ENCODE peak calls at places on chromosomes 1 and 21, in ten cellular contexts. Z, K, H, E, Q, W, D, X, S and B are unnamed samples.

GRCh38 chr1:228044961-228045360 is 37.5 kb upstream of the ARF1 start:
- DNase-seq in K (no peak), X (peak), Q (no peak), S (peak), W (no peak), H (no peak), E (no peak), Z (no peak), D (no peak), B (no peak)

GRCh38 chr1:74343191-74343590 is 108.0 kb downstream of the TNNI3K start:
- DNase-seq in W (peak), E (no peak), K (peak), Q (no peak), X (no peak), S (no peak), Z (no peak), H (no peak), D (peak), B (peak)

GRCh38 chr1:104706631-104707147 is 957.0 kb downstream of the AMY1C start:
- DNase-seq in K (no peak), X (no peak), E (no peak), Z (no peak), S (no peak), Q (peak), W (no peak), H (no peak), D (no peak), B (no peak)

GRCh38 chr1:245276426-245276825 is 121.6 kb downstream of the KIF26B start:
- DNase-seq in D (no peak), E (no peak), K (no peak), X (no peak), Z (no peak), H (no peak), S (no peak), Q (no peak), W (no peak), B (peak)

GRCh38 chr1:21338568-21339401 is 48.5 kb upstream of the ECE1 start:
- DNase-seq in H (no peak), E (peak), D (peak), Q (no peak), X (peak), S (peak), W (peak), Z (peak), K (peak), B (peak)

GRCh38 chr1:147292635-147293251 is 50.3 kb downstream of the CHD1L start:
- DNase-seq in H (no peak), Z (no peak), Q (no peak), S (no peak), E (no peak), X (no peak), D (peak), W (peak), K (no peak), B (no peak)

GRCh38 chr1:172753964-172754363 is 95.1 kb downstream of the FASLG start:
- DNase-seq in Z (no peak), K (no peak), S (no peak), E (no peak), D (no peak), Q (no peak), X (no peak), H (no peak), W (no peak), B (no peak)

GRCh38 chr1:61647142-61647541 is 77.8 kb downstream of the TM2D1 start:
- DNase-seq in Z (no peak), W (no peak), D (no peak), E (no peak), H (no peak), X (no peak), K (no peak), Q (no peak), S (no peak), B (no peak)

GRCh38 chr1:58903450-58904298 is 119.8 kb upstream of the JUN start:
- DNase-seq in Q (peak), E (peak), W (peak), D (peak), Z (peak), H (peak), K (peak), S (peak), X (peak), B (peak)

GRCh38 chr1:218371927-218372672 is 27.0 kb downstream of the TGFB2 start:
- DNase-seq in W (peak), Z (peak), S (no peak), Q (no peak), X (no peak), K (peak), H (no peak), D (peak), E (no peak), B (no peak)

GRCh38 chr1:59142663-59143487 is 154.0 kb upstream of the FGGY start:
- DNase-seq in X (no peak), Z (no peak), K (peak), D (peak), H (peak), S (no peak), E (no peak), W (peak), Q (no peak), B (no peak)

GRCh38 chr1:101652476-101652875 is 344.2 kb downstream of the OLFM3 start:
- DNase-seq in K (no peak), E (no peak), Q (no peak), S (no peak), D (no peak), H (no peak), W (no peak), X (no peak), Z (no peak), B (no peak)

GRCh38 chr1:84352298-84353106 is 45.8 kb upstream of the DNASE2B start:
- DNase-seq in E (no peak), D (no peak), K (no peak), Z (no peak), X (no peak), W (peak), S (no peak), H (no peak), Q (no peak), B (no peak)

GRCh38 chr1:224498574-224499170 is 64.1 kb upstream of the WDR26 start:
- DNase-seq in K (peak), W (peak), E (no peak), S (no peak), Z (no peak), H (no peak), Q (no peak), X (no peak), D (no peak), B (no peak)

GRCh38 chr1:22639286-22639685 is 2.9 kb downstream of the C1QA start:
- DNase-seq in Z (no peak), S (peak), W (peak), D (no peak), K (no peak), H (no peak), E (no peak), X (no peak), Q (peak), B (no peak)

GRCh38 chr1:198166900-198167299 is 10.1 kb downstream of the NEK7 start:
- DNase-seq in K (no peak), Z (no peak), E (no peak), W (no peak), H (no peak), S (no peak), X (no peak), D (no peak), Q (no peak), B (no peak)

GRCh38 chr21:42974832-42975820 is 764 bp downstream of the PKNOX1 start:
- DNase-seq in Q (peak), W (peak), Z (peak), X (peak), D (peak), H (no peak), S (peak), K (peak), E (peak), B (peak)

GRCh38 chr1:98030976-98031375 is 110.1 kb upstream of the DPYD start:
- DNase-seq in S (no peak), K (no peak), Z (no peak), E (no peak), H (no peak), D (no peak), Q (no peak), W (no peak), X (no peak), B (no peak)

GRCh38 chr1:155760751-155761475 is 72.0 kb downstream of the DAP3 start:
- DNase-seq in S (no peak), Q (no peak), H (no peak), D (no peak), K (no peak), X (no peak), Z (no peak), E (no peak), W (no peak), B (no peak)

GRCh38 chr1:150072959-150073358 is 5.4 kb downstream of the VPS45 start:
- DNase-seq in Z (no peak), Q (no peak), X (no peak), E (no peak), H (peak), K (no peak), S (no peak), W (peak), D (no peak), B (no peak)

GRCh38 chr1:53361541-53361961 is 33.7 kb upstream of the LRP8 start:
- DNase-seq in E (no peak), D (no peak), X (peak), S (peak), Z (no peak), H (no peak), K (no peak), Q (no peak), W (no peak), B (no peak)

GRCh38 chr1:21332691-21333449 is 42.6 kb upstream of the ECE1 start:
- DNase-seq in D (no peak), Z (no peak), S (no peak), K (no peak), H (no peak), E (peak), X (no peak), Q (no peak), W (no peak), B (peak)

GRCh38 chr1:35466120-35466519 is 91.1 kb downstream of the KIAA0319L start:
- DNase-seq in Z (no peak), H (no peak), X (no peak), K (no peak), Q (no peak), E (no peak), D (no peak), S (no peak), W (no peak), B (no peak)

GRCh38 chr1:151720974-151721787 is at the start of gene RIIAD1:
- DNase-seq in X (no peak), H (no peak), K (no peak), Q (peak), E (peak), D (peak), W (no peak), S (no peak), Z (peak), B (no peak)

GRCh38 chr1:94973271-94973922 is 46.5 kb upstream of the CNN3 start:
- DNase-seq in S (no peak), E (no peak), H (no peak), K (no peak), Z (no peak), Q (no peak), X (no peak), W (no peak), D (no peak), B (no peak)

GRCh38 chr1:54623216-54624007 is at the start of gene FAM151A:
- DNase-seq in D (no peak), H (no peak), W (no peak), Z (no peak), S (peak), E (no peak), K (no peak), X (peak), Q (no peak), B (no peak)

GRCh38 chr1:92485374-92486250 is 1.1 kb downstream of the GFI1 start:
- DNase-seq in Q (peak), W (no peak), E (peak), Z (no peak), K (peak), D (no peak), X (no peak), H (peak), S (peak), B (no peak)

GRCh38 chr21:44483288-44484237 is 28.3 kb downstream of the LRRC3 start:
- DNase-seq in X (no peak), H (no peak), Z (no peak), E (no peak), K (no peak), S (no peak), W (peak), Q (no peak), D (no peak), B (no peak)

GRCh38 chr1:229434641-229435051 is 752 bp upstream of the ACTA1 start:
- DNase-seq in Z (no peak), K (no peak), Q (peak), W (no peak), H (no peak), E (no peak), S (no peak), X (no peak), D (no peak), B (no peak)

GRCh38 chr21:34933609-34934345 is 115.3 kb downstream of the RUNX1 start:
- DNase-seq in K (no peak), S (no peak), D (no peak), X (no peak), Q (no peak), E (no peak), Z (no peak), H (no peak), W (no peak), B (no peak)

GRCh38 chr1:59475737-59476136 is 178.8 kb downstream of the FGGY start:
- DNase-seq in H (no peak), Q (no peak), K (no peak), E (no peak), Z (no peak), X (no peak), W (no peak), S (no peak), D (no peak), B (no peak)

GRCh38 chr21:39317134-39318090 is 4.0 kb upstream of the BRWD1 start:
- DNase-seq in E (no peak), Z (no peak), S (no peak), H (no peak), D (no peak), Q (no peak), K (peak), X (no peak), W (no peak), B (no peak)

GRCh38 chr1:90837420-90837819 is 120.3 kb upstream of the BARHL2 start:
- DNase-seq in X (no peak), S (no peak), Z (no peak), E (no peak), D (no peak), H (no peak), Q (no peak), W (no peak), K (no peak), B (no peak)

DNA sequence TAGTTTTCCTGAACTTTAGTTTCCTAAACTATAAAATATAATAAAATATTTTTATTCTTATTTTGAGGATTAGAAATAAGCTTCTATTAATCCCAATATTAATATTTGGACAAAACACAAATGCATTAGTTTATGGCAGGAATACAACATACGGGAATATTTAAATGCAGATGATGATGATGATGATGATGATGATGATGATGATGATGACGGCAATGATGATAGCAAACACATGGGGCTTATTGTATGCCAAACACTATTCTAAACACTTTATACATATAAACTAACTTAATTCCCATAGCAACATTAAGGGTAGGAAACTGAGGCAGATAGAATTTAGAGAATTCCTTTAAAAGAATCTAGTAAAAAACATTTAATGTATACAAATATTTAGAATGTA is 541.5 kb upstream of the BEND5 start:
- DNase-seq in H (no peak), Q (no peak), W (no peak), K (no peak), D (no peak), E (no peak), S (no peak), Z (no peak), X (no peak), B (no peak)
- TF ChIP-seq POLR2A in H (no peak), Q (no peak), W (no peak), K (no peak), D (no peak), E (no peak), S (no peak), Z (no peak), X (no peak), B (no peak)

DNA sequence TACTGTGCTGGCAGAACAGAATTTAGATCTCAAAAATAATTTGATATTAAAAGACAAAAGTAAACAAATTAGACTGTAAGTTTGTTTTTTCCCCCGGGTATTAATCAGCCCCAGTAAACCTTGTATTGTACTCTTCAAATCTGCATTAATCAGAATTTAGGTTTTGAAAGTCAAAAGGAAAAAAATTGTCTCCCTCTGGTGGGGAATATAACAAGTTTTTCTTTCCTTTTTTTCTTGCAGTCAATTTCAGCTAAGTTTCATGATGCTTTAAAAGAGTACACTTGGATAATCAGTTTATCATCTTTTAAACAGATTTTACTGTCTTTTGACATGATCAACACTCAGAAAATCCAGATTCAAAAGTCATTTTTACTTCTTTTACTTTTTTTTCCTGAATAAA is 134.5 kb upstream of the PKN2 start:
- DNase-seq in H (peak), K (no peak), D (no peak), X (no peak), W (peak), S (no peak), Z (no peak), Q (no peak), E (no peak), B (no peak)
- TF ChIP-seq CTCF in H (peak), K (peak), D (peak), X (no peak), W (peak), S (no peak), Z (no peak), Q (no peak), E (peak), B (no peak)

GRCh38 chr1:205772607-205773032 is 2.7 kb downstream of the RAB29 start:
- DNase-seq in H (no peak), D (no peak), S (no peak), E (no peak), X (no peak), Z (no peak), Q (no peak), K (no peak), W (peak), B (no peak)

GRCh38 chr1:205774277-205775014 is 836 bp downstream of the RAB29 start:
- DNase-seq in D (no peak), Z (no peak), S (peak), W (no peak), H (no peak), Q (peak), X (no peak), K (no peak), E (no peak), B (no peak)

GRCh38 chr1:205775717-205776056 is 405 bp upstream of the RAB29 start:
- DNase-seq in H (no peak), S (no peak), D (no peak), Q (no peak), K (no peak), Z (peak), W (peak), X (no peak), E (no peak), B (no peak)

GRCh38 chr1:205777994-205778393 is 2.7 kb upstream of the RAB29 start:
- DNase-seq in W (no peak), H (no peak), Q (no peak), E (no peak), K (no peak), X (no peak), Z (no peak), S (no peak), D (no peak), B (no peak)

GRCh38 chr1:205775015-205775716 is at the start of gene RAB29:
- DNase-seq in H (peak), E (peak), W (peak), S (peak), Q (peak), K (peak), D (peak), Z (peak), X (peak), B (peak)
- TF ChIP-seq POLR2A in H (no peak), E (no peak), W (no peak), S (no peak), Q (peak), K (no peak), D (peak), Z (peak), X (no peak), B (peak)

GRCh38 chr1:25439287-25439686 is 8.6 kb downstream of the MACO1 start:
- DNase-seq in Z (no peak), W (no peak), Q (no peak), E (no peak), K (no peak), D (no peak), S (no peak), H (no peak), X (no peak), B (no peak)

GRCh38 chr1:25437672-25438071 is 7.0 kb downstream of the MACO1 start:
- DNase-seq in K (no peak), D (no peak), Q (no peak), X (no peak), H (no peak), S (no peak), W (no peak), Z (no peak), E (no peak), B (no peak)

GRCh38 chr1:25443030-25443699 is 12.5 kb downstream of the MACO1 start:
- DNase-seq in D (no peak), Q (no peak), E (no peak), H (no peak), S (no peak), W (no peak), Z (no peak), X (no peak), K (no peak), B (no peak)

GRCh38 chr1:25447547-25447946 is 16.9 kb downstream of the MACO1 start:
- DNase-seq in W (no peak), S (no peak), Z (no peak), H (no peak), X (no peak), E (no peak), Q (no peak), K (no peak), D (no peak), B (no peak)

GRCh38 chr1:25442178-25442577 is 11.5 kb downstream of the MACO1 start:
- DNase-seq in D (no peak), Z (no peak), W (peak), X (no peak), S (no peak), Q (no peak), K (no peak), H (peak), E (no peak), B (no peak)
- TF ChIP-seq CTCF in D (no peak), Z (no peak), W (peak), X (no peak), S (no peak), Q (no peak), K (no peak), H (peak), E (no peak), B (no peak)